ENCODE peak calls at places on chromosomes 6 and 20, in seven cellular contexts. E is psoas muscle; W is naive thymus-derived CD8-positive, alpha-beta T cell; N is MG63; B is NCI-H1105; F is right cardiac atrium; Y is HepG2. Z is an unnamed sample.

GRCh38 chr6:36920049-36920448 is 34.3 kb downstream of the C6orf89 start:
- DNase-seq in E (no peak), W (no peak), N (no peak), B (no peak), F (no peak), Y (no peak), Z (no peak)

GRCh38 chr6:21176197-21176596 is 417.4 kb upstream of the SOX4 start:
- DNase-seq in E (no peak), W (no peak), N (no peak), B (no peak), F (no peak), Y (no peak), Z (no peak)

GRCh38 chr6:153790881-153791473 is 248.1 kb upstream of the OPRM1 start:
- DNase-seq in E (no peak), W (no peak), N (peak), B (no peak), F (no peak), Y (peak), Z (peak)

GRCh38 chr6:37693546-37694250 is 4.0 kb downstream of the MDGA1 start:
- DNase-seq in E (no peak), W (no peak), N (no peak), B (no peak), F (no peak), Y (no peak), Z (no peak)

GRCh38 chr6:108896111-108896661 is 48.0 kb downstream of the ARMC2 start:
- DNase-seq in E (no peak), W (no peak), N (peak), B (no peak), F (no peak), Y (no peak), Z (no peak)

GRCh38 chr6:5435449-5435848 is 174.1 kb downstream of the FARS2 start:
- DNase-seq in E (no peak), W (no peak), N (peak), B (no peak), F (no peak), Y (no peak), Z (no peak)

GRCh38 chr6:157530724-157531168 is 149.8 kb downstream of the ZDHHC14 start:
- DNase-seq in E (no peak), W (no peak), N (no peak), B (no peak), F (no peak), Y (no peak), Z (no peak)

GRCh38 chr6:33957391-33958207 is 153.8 kb upstream of the MLN start:
- DNase-seq in E (no peak), W (no peak), N (no peak), B (no peak), F (no peak), Y (no peak), Z (no peak)

GRCh38 chr6:46838033-46838432 is 44.8 kb downstream of the MEP1A start:
- DNase-seq in E (no peak), W (no peak), N (no peak), B (no peak), F (no peak), Y (no peak), Z (no peak)

GRCh38 chr6:53986721-53987526 is 124.3 kb upstream of the MLIP start:
- DNase-seq in E (no peak), W (no peak), N (no peak), B (peak), F (no peak), Y (no peak), Z (peak)

GRCh38 chr20:24567508-24567907 is 98.1 kb downstream of the SYNDIG1 start:
- DNase-seq in E (no peak), W (no peak), N (no peak), B (no peak), F (no peak), Y (no peak), Z (no peak)

GRCh38 chr20:57244627-57245214 is 21.7 kb downstream of the BMP7 start:
- DNase-seq in E (no peak), W (no peak), N (no peak), B (no peak), F (peak), Y (no peak), Z (no peak)

GRCh38 chr6:35048031-35048613 is 93.0 kb downstream of the TCP11 start:
- DNase-seq in E (no peak), W (no peak), N (no peak), B (no peak), F (no peak), Y (no peak), Z (peak)